ENCODE peak calls at places on chromosomes 12 and 14, in four cellular contexts. S is H1, F is HepG2, H is GM12878. J is an unnamed sample.

GRCh38 chr14:72736791-72737559 is 156.9 kb downstream of the DPF3 start:
- DNase-seq in S (no peak), H (no peak), F (no peak), J (no peak)

GRCh38 chr12:57214398-57214781 is 2.2 kb upstream of the NXPH4 start:
- DNase-seq in S (peak), F (peak), H (no peak), J (peak)

GRCh38 chr12:109736552-109737108 is 23.0 kb downstream of the FAM222A start:
- DNase-seq in F (peak), S (peak), H (no peak), J (peak)

GRCh38 chr14:100100032-100100405 is 34.8 kb downstream of the EVL start:
- DNase-seq in H (no peak), S (no peak), F (no peak), J (no peak)

GRCh38 chr12:18139989-18140596 is 50.1 kb upstream of the RERGL start:
- DNase-seq in H (no peak), S (no peak), F (peak), J (peak)

GRCh38 chr12:58416211-58416610 is 474.8 kb downstream of the ATP23 start:
- DNase-seq in F (no peak), S (no peak), H (no peak), J (no peak)

GRCh38 chr12:74890237-74890599 is 319.4 kb downstream of the KCNC2 start:
- DNase-seq in F (peak), S (no peak), H (no peak), J (no peak)

GRCh38 chr12:89651192-89651591 is 57.4 kb downstream of the ATP2B1 start:
- DNase-seq in F (no peak), S (no peak), H (no peak), J (no peak)

GRCh38 chr14:33617154-33617553 is 333.7 kb downstream of the EGLN3 start:
- DNase-seq in S (no peak), H (no peak), F (no peak), J (no peak)
- TF ChIP-seq YY1 in S (no peak), H (no peak), F (no peak), J (no peak)

GRCh38 chr14:105391541-105391940 is 6.8 kb upstream of the TEX22 start:
- DNase-seq in H (no peak), F (no peak), S (no peak), J (no peak)

GRCh38 chr14:105390849-105391500 is 7.4 kb upstream of the TEX22 start:
- DNase-seq in H (no peak), F (no peak), S (no peak), J (no peak)

GRCh38 chr14:105393151-105393550 is 5.2 kb upstream of the TEX22 start:
- DNase-seq in F (no peak), H (no peak), S (no peak), J (no peak)

GRCh38 chr14:105389976-105390848 is 8.1 kb upstream of the TEX22 start:
- DNase-seq in H (no peak), S (no peak), F (no peak), J (no peak)

DNA sequence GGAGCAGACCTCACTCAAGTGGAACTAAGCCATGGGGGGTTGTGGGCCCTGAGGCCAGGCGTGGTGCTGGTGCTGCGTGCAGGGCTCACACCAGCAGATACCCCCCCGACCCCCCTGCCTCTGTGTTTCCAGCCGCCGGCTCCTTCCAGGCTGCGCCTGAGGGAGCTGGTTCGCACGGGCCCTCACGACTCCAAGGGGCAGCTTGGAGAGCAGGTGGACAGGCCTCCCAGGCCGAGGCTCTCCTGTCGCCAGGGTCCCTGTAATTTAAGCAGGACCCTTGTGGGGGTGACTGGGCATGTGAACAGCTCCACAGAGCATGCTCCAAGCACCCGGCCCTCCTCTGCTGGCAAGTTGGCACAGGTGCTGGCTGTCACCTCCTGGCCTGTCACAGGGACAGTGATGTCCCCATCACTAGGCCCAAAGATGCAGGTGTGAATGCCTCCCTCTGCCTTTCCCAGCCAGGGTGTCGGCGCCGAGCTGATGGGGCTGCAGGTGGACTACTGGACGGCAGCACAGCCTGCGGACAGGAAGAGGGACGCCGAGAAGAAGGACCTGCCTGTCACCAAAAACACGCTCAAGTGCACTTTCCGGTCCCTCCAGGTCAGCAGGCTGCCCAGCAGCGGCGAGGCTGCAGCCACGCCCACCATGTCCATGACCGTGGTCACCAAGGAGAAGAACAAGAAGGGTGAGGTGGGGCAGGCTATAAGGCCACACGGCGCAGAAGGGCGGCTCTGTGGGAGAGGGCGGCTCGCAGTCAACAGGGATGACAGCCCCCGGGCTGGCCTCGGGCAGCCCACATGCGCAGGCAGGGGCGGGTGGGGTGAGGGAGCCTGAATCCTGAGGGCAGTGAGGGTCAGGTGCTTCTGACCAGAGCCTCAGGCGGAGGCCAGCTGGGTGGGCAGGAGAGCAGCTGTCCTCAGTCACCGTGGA is 5.9 kb upstream of the TEX22 start:
- DNase-seq in F (no peak), H (no peak), S (no peak), J (no peak)
- TF ChIP-seq SUZ12 in F (no peak), H (no peak), S (no peak), J (no peak)

DNA sequence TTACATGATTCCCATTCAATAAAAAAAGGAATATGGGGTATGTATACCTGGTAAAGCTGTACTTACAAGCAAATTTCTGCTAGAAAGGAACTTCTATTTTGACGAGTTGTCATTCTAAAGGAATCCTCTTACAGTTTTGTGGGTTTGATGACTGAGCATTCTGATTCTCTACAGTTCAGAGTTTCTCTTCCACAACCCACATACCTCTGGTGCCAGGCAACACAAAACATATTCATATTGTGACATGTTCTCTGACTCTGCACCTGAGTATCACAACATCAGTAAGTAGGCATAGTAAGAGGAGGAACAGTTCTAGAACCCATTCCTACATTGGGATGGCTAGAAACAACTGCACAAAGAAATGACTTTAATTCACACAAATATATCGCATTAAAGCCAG is 636.6 kb downstream of the MED13L start:
- DNase-seq in H (no peak), S (no peak), F (no peak), J (no peak)
- TF ChIP-seq YY1 in H (no peak), S (no peak), F (no peak), J (no peak)

DNA sequence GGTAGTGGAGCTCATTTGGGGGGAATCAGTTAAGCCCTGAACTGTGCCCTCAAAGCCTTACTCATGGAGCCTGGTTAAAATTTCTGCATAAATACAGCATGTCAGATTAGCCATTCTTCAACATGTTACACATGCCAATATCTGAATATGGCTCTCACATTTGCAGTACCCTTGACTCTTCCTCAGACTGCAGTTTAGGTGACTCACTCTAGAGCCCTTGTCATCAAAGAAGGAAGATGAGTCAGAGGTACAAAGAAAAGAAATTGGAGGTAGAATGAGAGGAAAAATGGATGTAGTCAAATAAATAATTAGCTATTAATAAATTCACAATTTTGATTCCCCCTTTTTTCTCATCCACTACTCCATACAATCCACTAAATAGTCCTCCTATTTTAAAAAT is 23.6 kb upstream of the OR4K2 start:
- DNase-seq in H (no peak), S (no peak), F (no peak), J (no peak)
- TF ChIP-seq SUZ12 in H (no peak), S (no peak), F (no peak), J (no peak)

GRCh38 chr12:12562585-12563245 is at the start of gene DUSP16:
- DNase-seq in F (peak), S (peak), H (peak), J (peak)

GRCh38 chr12:12563529-12563928 is 866 bp upstream of the DUSP16 start:
- DNase-seq in F (no peak), H (no peak), S (no peak), J (no peak)

GRCh38 chr12:12561305-12562015 is 1.2 kb downstream of the DUSP16 start:
- DNase-seq in S (peak), H (no peak), F (peak), J (no peak)

GRCh38 chr12:12560587-12561304 is 1.9 kb downstream of the DUSP16 start:
- DNase-seq in F (peak), H (peak), S (no peak), J (no peak)

GRCh38 chr12:12562016-12562483 is 613 bp downstream of the DUSP16 start:
- DNase-seq in S (no peak), H (no peak), F (no peak), J (peak)
- TF ChIP-seq YY1 in S (no peak), H (peak), F (no peak), J (no peak)